ENCODE peak calls at places on chromosomes 12 and 14, in seven cellular contexts. U, M, B, G, V, E and P are unnamed samples.
A peak's percentile ranks its signal among the peaks of the same experiment; 100 is the strongest.

GRCh38 chr12:24664151-24664550 is 284.8 kb downstream of the BCAT1 start:
- DNase-seq in U (no peak), M (no peak), B (peak; percentile 52), G (peak; percentile 36), V (peak; percentile 61), E (no peak), P (no peak)

GRCh38 chr14:66507181-66507721 is 696 bp upstream of the GPHN start:
- DNase-seq in U (no peak), M (no peak), B (no peak), G (no peak), V (no peak), E (peak; percentile 66), P (peak; percentile 77)

GRCh38 chr12:495466-495865 is 35.7 kb downstream of the B4GALNT3 start:
- DNase-seq in U (no peak), M (no peak), B (no peak), G (no peak), V (no peak), E (no peak), P (no peak)

GRCh38 chr12:49623142-49623899 is at the start of gene PRPF40B:
- DNase-seq in U (peak; percentile 96), M (peak; percentile 74), B (peak; percentile 78), G (peak; percentile 75), V (peak; percentile 80), E (peak; percentile 73), P (peak; percentile 95)

GRCh38 chr14:77882631-77883030 is 82.7 kb downstream of the ADCK1 start:
- DNase-seq in U (peak; percentile 49), M (no peak), B (no peak), G (peak; percentile 4), V (no peak), E (no peak), P (no peak)

GRCh38 chr12:105713901-105714300 is 383.4 kb downstream of the C12orf75 start:
- DNase-seq in U (no peak), M (no peak), B (no peak), G (no peak), V (no peak), E (no peak), P (no peak)

GRCh38 chr12:38911611-38912010 is 6.2 kb upstream of the CPNE8 start:
- DNase-seq in U (no peak), M (no peak), B (peak; percentile 6), G (no peak), V (no peak), E (no peak), P (no peak)

GRCh38 chr12:17975763-17976162 is 114.2 kb downstream of the RERGL start:
- DNase-seq in U (no peak), M (no peak), B (no peak), G (no peak), V (no peak), E (no peak), P (no peak)

GRCh38 chr14:43003845-43004244 is 1397.2 kb downstream of the LRFN5 start:
- DNase-seq in U (no peak), M (no peak), B (no peak), G (no peak), V (peak; percentile 17), E (peak; percentile 3), P (no peak)

GRCh38 chr12:58067610-58068387 is 126.4 kb downstream of the ATP23 start:
- DNase-seq in U (no peak), M (no peak), B (peak; percentile 46), G (peak; percentile 99), V (peak; percentile 95), E (no peak), P (no peak)